ENCODE peak calls at places on chromosomes 6 and 20, in six cellular contexts. J is body of pancreas, S is HepG2, G is ovary, F is OCI-LY7, C is prostate gland. D is an unnamed sample. For H3K4me1, the result is how much of the 10 kb centered on the place peaks cover.

GRCh38 chr6:12271997-12272396 is 18.2 kb upstream of the EDN1 start:
- DNase-seq in J (no peak), S (no peak), C (no peak), G (no peak), F (no peak), D (no peak)

GRCh38 chr20:49712918-49713778 is 530 bp downstream of the B4GALT5 start:
- DNase-seq in C (peak), F (peak), S (no peak), G (peak), J (peak), D (peak)

GRCh38 chr20:38129893-38130609 is 35.0 kb downstream of the TGM2 start:
- DNase-seq in F (no peak), J (no peak), G (no peak), S (no peak), C (no peak), D (no peak)

GRCh38 chr6:113713665-113714064 is 143.5 kb upstream of the MARCKS start:
- DNase-seq in S (no peak), C (no peak), F (no peak), G (no peak), J (no peak), D (peak)

GRCh38 chr6:8180327-8181161 is 78.2 kb upstream of the EEF1E1 start:
- DNase-seq in C (no peak), S (no peak), F (no peak), J (no peak), G (no peak), D (peak)

GRCh38 chr6:158879180-158879579 is 60.0 kb upstream of the EZR start:
- DNase-seq in S (no peak), C (no peak), G (no peak), J (no peak), F (no peak), D (peak)

GRCh38 chr6:37576336-37576737 is 76.6 kb upstream of the CCDC167 start:
- DNase-seq in G (no peak), F (no peak), C (no peak), J (no peak), S (no peak), D (no peak)

GRCh38 chr6:75543311-75543710 is 49.7 kb upstream of the FILIP1 start:
- DNase-seq in J (no peak), F (no peak), S (no peak), C (no peak), G (no peak), D (no peak)

GRCh38 chr6:151239603-151240035 is at the start of gene AKAP12:
- DNase-seq in S (no peak), G (peak), F (no peak), C (no peak), J (no peak), D (peak)

GRCh38 chr6:75601608-75602163 is at the start of gene SENP6:
- DNase-seq in C (peak), G (peak), F (peak), S (peak), J (peak), D (peak)

GRCh38 chr6:95228636-95229035 is 348.7 kb upstream of the MANEA start:
- DNase-seq in J (no peak), C (no peak), S (no peak), G (no peak), F (no peak), D (no peak)

GRCh38 chr20:44956410-44956809 is 3.8 kb downstream of the TOMM34 start:
- DNase-seq in J (no peak), C (peak), G (no peak), F (no peak), S (no peak), D (no peak)

GRCh38 chr6:43838276-43839036 is 68.4 kb downstream of the VEGFA start:
- DNase-seq in G (no peak), S (peak), F (peak), J (peak), C (no peak), D (peak)

GRCh38 chr6:141483561-141484061 is 649.1 kb upstream of the GJE1 start:
- DNase-seq in F (peak), C (no peak), J (no peak), G (no peak), S (no peak), D (peak)

GRCh38 chr6:167079853-167080297 is 43.0 kb upstream of the CCR6 start:
- DNase-seq in C (no peak), S (no peak), F (peak), J (no peak), G (no peak), D (no peak)

GRCh38 chr6:75757295-75757694 is 8.3 kb downstream of the MYO6 start:
- DNase-seq in C (no peak), F (no peak), G (no peak), J (no peak), S (no peak), D (no peak)

GRCh38 chr20:47020231-47020630 is 125.6 kb downstream of the EYA2 start:
- DNase-seq in C (no peak), F (no peak), J (no peak), S (no peak), G (no peak), D (no peak)
- TF ChIP-seq CTCF in C (no peak), F (peak), J (no peak), S (no peak), G (no peak), D (no peak)

GRCh38 chr20:63857751-63858392 is 3.4 kb upstream of the ABHD16B start:
- DNase-seq in G (peak), J (no peak), S (no peak), F (no peak), C (no peak), D (peak)
- H3K4me1 ChIP-seq in G (under half), J (under half), S (half or more), F (under half), C (under half), D (half or more)

DNA sequence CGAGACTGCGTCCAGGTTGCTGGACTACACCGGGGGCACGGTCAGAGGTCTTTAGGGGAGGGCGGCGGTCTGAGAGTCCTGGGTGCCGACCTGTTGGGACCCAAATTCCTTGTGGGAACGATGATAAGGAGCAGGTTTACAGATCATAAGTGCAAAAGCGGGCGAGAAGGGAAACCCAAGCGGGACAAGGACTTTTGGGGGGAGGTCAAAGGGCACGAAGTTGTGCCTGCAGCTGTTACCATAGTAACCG is 350 bp upstream of the GNL1 start:
- DNase-seq in S (no peak), C (peak), F (peak), J (peak), G (peak), D (peak)
- TF ChIP-seq CTCF in S (no peak), C (no peak), F (no peak), J (peak), G (no peak), D (no peak)

GRCh38 chr6:9620263-9620662 is 794.6 kb downstream of the TFAP2A start:
- DNase-seq in S (no peak), F (no peak), G (no peak), C (no peak), J (no peak), D (no peak)
- H3K4me1 ChIP-seq in S (under half), F (under half), G (under half), C (under half), J (under half), D (under half)

DNA sequence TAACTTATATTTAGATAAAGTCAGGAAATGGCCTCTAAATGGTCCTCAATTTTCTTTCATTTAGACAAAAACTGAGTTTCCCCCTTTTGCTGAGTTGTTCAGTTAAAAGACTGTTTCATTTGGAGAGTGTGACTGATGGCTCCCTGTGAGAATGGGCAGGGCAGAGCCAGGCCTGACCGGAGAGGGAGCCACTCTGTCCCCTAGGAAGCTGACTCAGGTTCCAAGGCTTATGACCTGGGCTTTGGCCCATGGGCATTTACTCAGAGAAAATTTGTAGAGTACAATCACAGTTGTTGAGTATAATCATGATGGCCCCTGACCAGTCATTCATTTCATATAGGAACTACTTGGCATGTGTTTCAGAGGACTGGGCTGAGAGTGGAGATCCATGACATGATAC is 37.0 kb upstream of the AIG1 start:
- DNase-seq in J (no peak), S (no peak), G (no peak), C (no peak), F (no peak), D (no peak)
- TF ChIP-seq CTCF in J (no peak), S (no peak), G (no peak), C (no peak), F (no peak), D (no peak)

GRCh38 chr20:383889-384288 is 3.3 kb downstream of the TRIB3 start:
- DNase-seq in F (no peak), S (no peak), C (no peak), J (no peak), G (no peak), D (no peak)
- H3K4me1 ChIP-seq in F (under half), S (half or more), C (under half), J (under half), G (under half), D (under half)